ENCODE peak calls at places on chromosomes 4 and X, in four cellular contexts. J is astrocyte of the spinal cord, D is choroid plexus epithelial cell, U is IMR-90. S is an unnamed sample.

GRCh38 chr4:15882675-15883086 is 55.9 kb downstream of the FGFBP1 start:
- DNase-seq in U (peak; percentile 82), J (peak; percentile 81), D (peak; percentile 92), S (peak; percentile 90)

GRCh38 chr4:133316874-133317273 is 167.8 kb downstream of the PCDH10 start:
- DNase-seq in U (no peak), J (peak; percentile 56), D (peak; percentile 6), S (peak; percentile 37)

GRCh38 chr4:158571736-158572135 is 50.1 kb downstream of the RXFP1 start:
- DNase-seq in U (no peak), D (no peak), J (no peak), S (no peak)

GRCh38 chr4:187357045-187357643 is 633.5 kb upstream of the FAT1 start:
- DNase-seq in J (no peak), U (no peak), D (no peak), S (no peak)

GRCh38 chr4:120007171-120007894 is 59.3 kb downstream of the MAD2L1 start:
- DNase-seq in D (peak; percentile 94), U (peak; percentile 90), J (peak; percentile 56), S (peak; percentile 8)

GRCh38 chr4:5365071-5366008 is 314.1 kb downstream of the STK32B start:
- DNase-seq in J (peak; percentile 54), D (peak; percentile 49), U (peak; percentile 97), S (peak; percentile 100)

GRCh38 chr4:73944061-73944875 is 37.6 kb downstream of the PF4 start:
- DNase-seq in D (no peak), U (no peak), J (peak; percentile 16), S (peak; percentile 21)

GRCh38 chr4:188439641-188440311 is 300.5 kb downstream of the TRIML1 start:
- DNase-seq in D (no peak), J (no peak), U (peak; percentile 38), S (peak; percentile 86)

GRCh38 chr4:147942729-147943128 is 210.8 kb downstream of the ARHGAP10 start:
- DNase-seq in D (peak; percentile 49), U (peak; percentile 47), J (peak; percentile 20), S (no peak)

GRCh38 chrX:108584617-108585211 is 145.1 kb downstream of the COL4A5 start:
- DNase-seq in U (no peak), J (no peak), D (peak; percentile 6), S (peak; percentile 18)

GRCh38 chrX:2484721-2485459 is 15.9 kb downstream of the DHRSX start:
- DNase-seq in J (peak; percentile 73), D (peak; percentile 69), U (peak; percentile 54), S (peak; percentile 39)

GRCh38 chr4:8198906-8199593 is at the start of gene SH3TC1:
- DNase-seq in D (peak; percentile 92), J (peak; percentile 78), U (peak; percentile 86), S (peak; percentile 92)

GRCh38 chr4:23333946-23334878 is 555.6 kb downstream of the PPARGC1A start:
- DNase-seq in D (peak; percentile 49), J (peak; percentile 96), U (peak; percentile 71), S (peak; percentile 86)

GRCh38 chrX:15567886-15568616 is 32.7 kb downstream of the ACE2 start:
- DNase-seq in D (peak; percentile 23), U (no peak), J (no peak), S (peak; percentile 30)

GRCh38 chrX:17674611-17675010 is 62.7 kb upstream of the SCML1 start:
- DNase-seq in U (no peak), J (peak; percentile 5), D (peak; percentile 36), S (no peak)

GRCh38 chr4:48022192-48022799 is 5.7 kb downstream of the NIPAL1 start:
- DNase-seq in J (no peak), D (peak; percentile 30), U (peak; percentile 6), S (no peak)

GRCh38 chrX:40471965-40472648 is 108.7 kb upstream of the ATP6AP2 start:
- DNase-seq in J (peak; percentile 71), U (peak; percentile 84), D (peak; percentile 94), S (peak; percentile 41)

GRCh38 chrX:1487401-1487800 is 34.7 kb upstream of the ASMTL start:
- DNase-seq in U (no peak), D (no peak), J (no peak), S (no peak)

GRCh38 chr4:55069248-55069647 is 56.1 kb downstream of the KDR start:
- DNase-seq in D (peak; percentile 68), U (no peak), J (peak; percentile 59), S (peak; percentile 9)

GRCh38 chrX:20248592-20249192 is 18.0 kb downstream of the RPS6KA3 start:
- DNase-seq in J (no peak), U (no peak), D (no peak), S (no peak)

GRCh38 chr4:105679186-105679585 is 29.3 kb downstream of the INTS12 start:
- DNase-seq in J (peak; percentile 30), U (no peak), D (peak; percentile 6), S (peak; percentile 21)

GRCh38 chr4:183254162-183254561 is 65.9 kb downstream of the CLDN22 start:
- DNase-seq in J (no peak), D (no peak), U (no peak), S (no peak)

GRCh38 chr4:53313510-53313909 is 52.4 kb downstream of the SCFD2 start:
- DNase-seq in D (peak; percentile 77), J (peak; percentile 36), U (peak; percentile 44), S (peak; percentile 38)

GRCh38 chr4:52100062-52100461 is 49.0 kb downstream of the SPATA18 start:
- DNase-seq in J (peak; percentile 65), U (no peak), D (peak; percentile 66), S (peak; percentile 41)

GRCh38 chr4:61918507-61919462 is 718.7 kb downstream of the ADGRL3 start:
- DNase-seq in U (no peak), J (no peak), D (no peak), S (no peak)

GRCh38 chrX:151478052-151478451 is 81.0 kb downstream of the VMA21 start:
- DNase-seq in J (no peak), U (no peak), D (no peak), S (no peak)

GRCh38 chr4:36207367-36207766 is 36.9 kb downstream of the ARAP2 start:
- DNase-seq in D (no peak), U (no peak), J (no peak), S (no peak)

GRCh38 chr4:107153228-107153627 is 117.1 kb upstream of the DKK2 start:
- DNase-seq in J (no peak), U (no peak), D (peak; percentile 34), S (peak; percentile 19)

GRCh38 chr4:186826866-186827541 is 103.3 kb upstream of the FAT1 start:
- DNase-seq in J (no peak), D (no peak), U (peak; percentile 56), S (no peak)

DNA sequence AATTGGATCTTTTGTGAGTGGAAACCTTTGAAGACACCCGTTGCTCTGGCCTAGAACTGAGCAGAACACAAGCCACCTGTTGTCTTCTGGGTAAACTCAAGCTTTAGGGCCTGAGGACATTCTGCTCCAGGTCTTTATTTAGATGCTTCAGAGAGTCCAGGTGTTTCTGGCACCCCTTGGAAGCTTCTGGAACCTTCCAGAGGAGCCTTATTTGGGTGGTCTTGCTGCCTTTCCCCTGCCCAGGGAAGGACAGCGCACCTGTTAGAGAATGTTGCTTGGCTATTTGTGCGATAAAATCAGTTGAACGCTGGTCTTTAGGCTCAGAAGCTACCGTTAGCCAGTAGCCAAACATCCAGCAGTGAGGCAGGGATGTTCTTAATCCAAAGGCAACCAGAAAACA is 3.0 kb downstream of the ZNF275 start:
- DNase-seq in U (no peak), D (no peak), J (no peak), S (no peak)
- H3K4me3 ChIP-seq in U (no peak overlapping the region), D (no peak overlapping the region), J (no peak overlapping the region), S (no peak overlapping the region)

DNA sequence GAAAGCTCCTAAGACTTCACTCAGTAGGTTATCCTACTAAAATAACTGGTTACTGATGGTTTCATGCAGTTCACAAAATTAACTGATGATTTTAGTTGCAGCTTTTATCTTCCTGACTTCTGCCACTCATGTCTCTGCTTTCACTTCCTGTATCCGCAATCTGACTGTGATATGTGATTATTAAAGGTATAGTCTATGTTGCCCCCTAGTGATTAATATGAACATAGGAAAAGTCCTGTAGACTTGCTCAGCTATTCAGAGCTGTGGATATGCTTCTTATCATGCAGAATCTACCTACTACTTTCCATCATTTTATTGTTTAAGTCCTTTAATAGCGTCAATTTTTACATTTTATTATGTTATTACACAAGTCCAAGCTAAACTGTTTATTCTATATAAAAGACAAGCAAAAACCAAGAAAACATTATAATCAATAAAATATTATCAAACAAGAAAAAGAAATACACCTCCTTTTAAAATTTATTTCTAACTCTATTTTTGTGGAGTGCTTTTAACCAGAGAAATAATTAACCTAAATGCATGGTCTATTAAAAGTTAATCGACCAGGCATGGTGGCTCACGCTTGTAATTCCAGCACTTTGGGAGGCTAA is 40.6 kb upstream of the TLR2 start:
- DNase-seq in U (peak; percentile 59), D (peak; percentile 75), J (peak; percentile 52), S (peak; percentile 61)
- H3K4me3 ChIP-seq in U (no peak overlapping the region), D (no peak overlapping the region), J (no peak overlapping the region), S (no peak overlapping the region)

GRCh38 chrX:51336584-51336983 is 4.0 kb downstream of the NUDT10 start:
- DNase-seq in D (peak; percentile 60), J (peak; percentile 47), U (peak; percentile 40), S (peak; percentile 42)

GRCh38 chrX:51332188-51332942 is at the start of gene NUDT10:
- DNase-seq in D (peak; percentile 28), U (peak; percentile 10), J (peak; percentile 53), S (peak; percentile 28)

GRCh38 chrX:51334276-51334675 is 1.7 kb downstream of the NUDT10 start:
- DNase-seq in D (no peak), J (peak; percentile 16), U (no peak), S (no peak)
- H3K4me3 ChIP-seq in D (no peak overlapping the region), J (no peak overlapping the region), U (no peak overlapping the region), S (no peak overlapping the region)

GRCh38 chr4:89055157-89056080 is 1.6 kb downstream of the FAM13A start:
- DNase-seq in U (no peak), J (no peak), D (peak; percentile 10), S (peak; percentile 12)
- H3K4me3 ChIP-seq in U (peak overlapping the region; percentile 51), J (peak overlapping the region; percentile 61), D (peak overlapping the region; percentile 32), S (no peak overlapping the region)